ENCODE peak calls at places on chromosomes 4 and X, in five cellular contexts. One of them, this sample, is unnamed.

GRCh38 chrX:131861088-131861787 is 161.9 kb upstream of the STK26 start:
- DNase-seq in fibroblast of the aortic adventitia: no peak
- DNase-seq in A549: no peak
- DNase-seq in ovary: no peak
- DNase-seq in GM12865: no peak
- DNase-seq in this sample: no peak

GRCh38 chrX:127317159-127317558 is 497.6 kb downstream of the PRR32 start:
- DNase-seq in A549: no peak
- DNase-seq in ovary: no peak
- DNase-seq in GM12865: no peak
- DNase-seq in fibroblast of the aortic adventitia: no peak
- DNase-seq in this sample: no peak

GRCh38 chr4:141884070-141884469 is 247.7 kb downstream of the IL15 start:
- DNase-seq in A549: no peak
- DNase-seq in GM12865: no peak
- DNase-seq in ovary: no peak
- DNase-seq in fibroblast of the aortic adventitia: no peak
- DNase-seq in this sample: no peak

GRCh38 chr4:7705602-7706001 is 234.1 kb downstream of the AFAP1 start:
- DNase-seq in GM12865: no peak
- DNase-seq in A549: no peak
- DNase-seq in fibroblast of the aortic adventitia: no peak
- DNase-seq in ovary: peak
- DNase-seq in this sample: no peak

GRCh38 chrX:1485033-1485432 is 32.3 kb upstream of the ASMTL start:
- DNase-seq in A549: no peak
- DNase-seq in GM12865: no peak
- DNase-seq in fibroblast of the aortic adventitia: no peak
- DNase-seq in ovary: no peak
- DNase-seq in this sample: no peak

GRCh38 chr4:119314356-119314755 is 7.6 kb downstream of the FABP2 start:
- DNase-seq in fibroblast of the aortic adventitia: peak
- DNase-seq in ovary: no peak
- DNase-seq in A549: no peak
- DNase-seq in GM12865: peak
- DNase-seq in this sample: peak

GRCh38 chr4:67746797-67747495 is 7.2 kb downstream of the GNRHR start:
- DNase-seq in GM12865: peak
- DNase-seq in ovary: no peak
- DNase-seq in fibroblast of the aortic adventitia: peak
- DNase-seq in A549: no peak
- DNase-seq in this sample: peak

GRCh38 chr4:38132843-38133662 is 172.9 kb downstream of the PTTG2 start:
- DNase-seq in ovary: no peak
- DNase-seq in fibroblast of the aortic adventitia: no peak
- DNase-seq in A549: no peak
- DNase-seq in GM12865: peak
- DNase-seq in this sample: no peak

GRCh38 chrX:43975747-43976146 is 2.6 kb upstream of the NDP start:
- DNase-seq in GM12865: no peak
- DNase-seq in A549: no peak
- DNase-seq in ovary: no peak
- DNase-seq in fibroblast of the aortic adventitia: no peak
- DNase-seq in this sample: no peak

GRCh38 chrX:100931925-100932285 is 3.2 kb upstream of the XKRX start:
- DNase-seq in GM12865: no peak
- DNase-seq in fibroblast of the aortic adventitia: no peak
- DNase-seq in ovary: no peak
- DNase-seq in A549: no peak
- DNase-seq in this sample: no peak

GRCh38 chr4:23934223-23934622 is 44.4 kb upstream of the PPARGC1A start:
- DNase-seq in A549: no peak
- DNase-seq in fibroblast of the aortic adventitia: no peak
- DNase-seq in GM12865: no peak
- DNase-seq in ovary: no peak
- DNase-seq in this sample: no peak
- TF ChIP-seq CTCF in A549: no peak
- TF ChIP-seq CTCF in fibroblast of the aortic adventitia: no peak
- TF ChIP-seq CTCF in GM12865: no peak
- TF ChIP-seq CTCF in ovary: no peak
- TF ChIP-seq CTCF in this sample: no peak

DNA sequence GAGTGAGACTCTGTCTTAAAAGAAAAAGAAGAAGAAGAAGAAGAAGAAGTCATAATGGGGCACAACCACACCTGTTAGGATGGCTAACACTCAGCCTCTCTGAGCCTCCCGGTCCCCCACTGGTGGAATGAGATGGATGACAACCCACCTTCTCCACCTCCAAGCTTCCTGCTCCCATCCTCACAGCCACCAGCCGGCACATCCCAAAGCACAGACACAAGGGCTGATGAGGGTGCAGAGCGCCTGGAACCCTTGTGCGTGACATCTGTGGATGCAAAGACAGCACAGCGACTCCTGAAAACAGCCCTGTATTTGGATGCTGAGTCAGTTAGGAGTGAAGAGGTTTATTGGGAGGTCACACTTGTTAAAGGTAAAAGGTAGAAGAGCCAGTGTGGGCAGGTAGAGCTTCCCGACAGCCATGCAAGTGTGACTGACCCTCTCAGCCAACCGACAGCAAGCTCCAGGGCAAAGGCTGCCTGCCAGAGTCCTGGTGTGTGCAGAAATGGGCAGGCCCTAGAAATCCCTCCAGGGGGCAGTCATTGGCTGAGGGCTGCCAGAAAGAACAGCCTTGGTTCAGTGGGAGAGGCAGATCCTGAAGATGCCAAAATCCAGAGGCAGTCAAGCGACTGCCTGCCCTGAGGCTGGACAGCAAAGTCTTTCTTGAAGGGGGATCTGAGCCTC is 26.6 kb upstream of the MAN2B2 start:
- DNase-seq in GM12865: peak
- DNase-seq in ovary: no peak
- DNase-seq in A549: peak
- DNase-seq in fibroblast of the aortic adventitia: peak
- DNase-seq in this sample: no peak
- TF ChIP-seq CTCF in GM12865: peak
- TF ChIP-seq CTCF in ovary: no peak
- TF ChIP-seq CTCF in A549: no peak
- TF ChIP-seq CTCF in fibroblast of the aortic adventitia: peak
- TF ChIP-seq CTCF in this sample: no peak

GRCh38 chr4:164948943-164949342 is 28.5 kb downstream of the TRIM61 start:
- DNase-seq in GM12865: no peak
- DNase-seq in A549: no peak
- DNase-seq in ovary: no peak
- DNase-seq in fibroblast of the aortic adventitia: no peak
- DNase-seq in this sample: no peak
- TF ChIP-seq CTCF in GM12865: no peak
- TF ChIP-seq CTCF in A549: no peak
- TF ChIP-seq CTCF in ovary: no peak
- TF ChIP-seq CTCF in fibroblast of the aortic adventitia: no peak
- TF ChIP-seq CTCF in this sample: no peak

GRCh38 chrX:155216179-155216939 is at the start of gene VBP1:
- DNase-seq in ovary: peak
- DNase-seq in GM12865: peak
- DNase-seq in A549: peak
- DNase-seq in fibroblast of the aortic adventitia: peak
- DNase-seq in this sample: peak
- TF ChIP-seq CTCF in ovary: no peak
- TF ChIP-seq CTCF in GM12865: peak
- TF ChIP-seq CTCF in A549: peak
- TF ChIP-seq CTCF in fibroblast of the aortic adventitia: peak
- TF ChIP-seq CTCF in this sample: peak

GRCh38 chr4:52619591-52619931 is 39.5 kb downstream of the USP46 start:
- DNase-seq in A549: no peak
- DNase-seq in fibroblast of the aortic adventitia: no peak
- DNase-seq in GM12865: no peak
- DNase-seq in ovary: no peak
- DNase-seq in this sample: no peak
- TF ChIP-seq CTCF in A549: no peak
- TF ChIP-seq CTCF in fibroblast of the aortic adventitia: no peak
- TF ChIP-seq CTCF in GM12865: no peak
- TF ChIP-seq CTCF in ovary: no peak
- TF ChIP-seq CTCF in this sample: no peak

GRCh38 chr4:123096038-123096437 is 173.6 kb upstream of the NUDT6 start:
- DNase-seq in A549: no peak
- DNase-seq in fibroblast of the aortic adventitia: no peak
- DNase-seq in GM12865: no peak
- DNase-seq in ovary: no peak
- DNase-seq in this sample: no peak
- TF ChIP-seq CTCF in A549: peak
- TF ChIP-seq CTCF in fibroblast of the aortic adventitia: peak
- TF ChIP-seq CTCF in GM12865: no peak
- TF ChIP-seq CTCF in ovary: no peak
- TF ChIP-seq CTCF in this sample: no peak

GRCh38 chr4:76546282-76547166 is 111.5 kb downstream of the SHROOM3 start:
- DNase-seq in fibroblast of the aortic adventitia: peak
- DNase-seq in GM12865: no peak
- DNase-seq in ovary: no peak
- DNase-seq in A549: no peak
- DNase-seq in this sample: no peak

GRCh38 chr4:76547167-76547760 is 112.2 kb downstream of the SHROOM3 start:
- DNase-seq in fibroblast of the aortic adventitia: no peak
- DNase-seq in GM12865: no peak
- DNase-seq in ovary: no peak
- DNase-seq in A549: no peak
- DNase-seq in this sample: no peak

GRCh38 chr4:76543378-76543777 is 108.3 kb downstream of the SHROOM3 start:
- DNase-seq in A549: no peak
- DNase-seq in fibroblast of the aortic adventitia: no peak
- DNase-seq in GM12865: no peak
- DNase-seq in ovary: no peak
- DNase-seq in this sample: no peak

GRCh38 chr4:76548704-76549103 is 113.7 kb downstream of the SHROOM3 start:
- DNase-seq in fibroblast of the aortic adventitia: no peak
- DNase-seq in ovary: no peak
- DNase-seq in A549: no peak
- DNase-seq in GM12865: no peak
- DNase-seq in this sample: no peak

GRCh38 chr4:76545161-76545884 is 110.3 kb downstream of the SHROOM3 start:
- DNase-seq in GM12865: peak
- DNase-seq in fibroblast of the aortic adventitia: no peak
- DNase-seq in A549: no peak
- DNase-seq in ovary: no peak
- DNase-seq in this sample: peak
- TF ChIP-seq CTCF in GM12865: no peak
- TF ChIP-seq CTCF in fibroblast of the aortic adventitia: no peak
- TF ChIP-seq CTCF in A549: no peak
- TF ChIP-seq CTCF in ovary: no peak
- TF ChIP-seq CTCF in this sample: no peak

DNA sequence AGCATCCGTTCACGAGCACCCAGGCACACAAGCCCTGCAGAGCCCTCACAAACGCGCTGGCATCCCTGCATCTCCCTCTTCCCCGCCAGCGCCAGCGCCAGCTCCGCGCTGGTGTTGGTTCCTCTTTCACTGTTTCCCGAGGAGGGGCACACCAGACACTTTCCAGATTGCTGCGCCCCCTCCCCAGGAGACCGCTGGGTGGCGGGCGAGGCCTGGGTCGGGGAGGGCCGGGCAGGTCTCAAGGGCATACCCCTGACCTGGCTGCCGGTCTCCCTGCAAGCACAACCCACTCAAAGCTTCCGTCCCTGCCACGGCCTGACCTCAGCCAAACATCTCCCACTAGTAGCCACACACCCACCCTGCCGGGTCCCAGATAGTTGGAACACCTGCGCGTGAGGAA is 2.2 kb upstream of the NKX1-1 start:
- DNase-seq in ovary: no peak
- DNase-seq in A549: no peak
- DNase-seq in GM12865: no peak
- DNase-seq in fibroblast of the aortic adventitia: no peak
- DNase-seq in this sample: no peak
- TF ChIP-seq CTCF in ovary: no peak
- TF ChIP-seq CTCF in A549: no peak
- TF ChIP-seq CTCF in GM12865: no peak
- TF ChIP-seq CTCF in fibroblast of the aortic adventitia: no peak
- TF ChIP-seq CTCF in this sample: no peak

GRCh38 chrX:114626323-114626722 is 42.4 kb downstream of the HTR2C start:
- DNase-seq in GM12865: peak
- DNase-seq in A549: peak
- DNase-seq in ovary: no peak
- DNase-seq in fibroblast of the aortic adventitia: peak
- DNase-seq in this sample: no peak
- TF ChIP-seq CTCF in GM12865: peak
- TF ChIP-seq CTCF in A549: peak
- TF ChIP-seq CTCF in ovary: no peak
- TF ChIP-seq CTCF in fibroblast of the aortic adventitia: peak
- TF ChIP-seq CTCF in this sample: no peak

GRCh38 chr4:156771171-156771837 is 200.3 kb downstream of the PDGFC start:
- DNase-seq in GM12865: peak
- DNase-seq in ovary: no peak
- DNase-seq in A549: no peak
- DNase-seq in fibroblast of the aortic adventitia: peak
- DNase-seq in this sample: no peak
- TF ChIP-seq CTCF in GM12865: no peak
- TF ChIP-seq CTCF in ovary: no peak
- TF ChIP-seq CTCF in A549: no peak
- TF ChIP-seq CTCF in fibroblast of the aortic adventitia: no peak
- TF ChIP-seq CTCF in this sample: no peak

This sample was measured in activated CD8-positive, alpha-beta T cell treated with anti-CD3 and anti-CD28 coated beads for 36 hours.